ENCODE peak calls at places on chromosomes 5 and 9, in nine cellular contexts. Z, U, H, T, X, L, D, P and J are unnamed samples.

GRCh38 chr5:17976404-17976803 is 342.1 kb downstream of the TAF11L14 start:
- DNase-seq in Z (no peak), U (no peak), H (no peak), T (no peak), X (no peak), L (no peak), D (no peak), P (no peak), J (no peak)

GRCh38 chr9:111897831-111898144 is 1.2 kb downstream of the UGCG start:
- DNase-seq in Z (peak), U (peak), H (no peak), T (peak), X (no peak), L (no peak), D (no peak), P (no peak), J (no peak)

GRCh38 chr5:172765766-172766286 is 5.2 kb downstream of the DUSP1 start:
- DNase-seq in Z (no peak), U (no peak), H (peak), T (no peak), X (peak), L (no peak), D (no peak), P (no peak), J (no peak)

GRCh38 chr5:158272409-158272808 is 413.5 kb upstream of the CLINT1 start:
- DNase-seq in Z (no peak), U (no peak), H (no peak), T (no peak), X (no peak), L (no peak), D (no peak), P (no peak), J (no peak)

GRCh38 chr5:586751-587285 is 25.3 kb upstream of the CEP72 start:
- DNase-seq in Z (no peak), U (no peak), H (peak), T (no peak), X (no peak), L (no peak), D (no peak), P (no peak), J (no peak)

GRCh38 chr5:160441352-160441781 is 19.7 kb downstream of the PTTG1 start:
- DNase-seq in Z (no peak), U (no peak), H (no peak), T (peak), X (no peak), L (no peak), D (no peak), P (no peak), J (no peak)

GRCh38 chr5:73391441-73391871 is 57.1 kb downstream of the FOXD1 start:
- DNase-seq in Z (no peak), U (no peak), H (no peak), T (peak), X (peak), L (no peak), D (no peak), P (no peak), J (no peak)

GRCh38 chr9:120783611-120784047 is 9.6 kb downstream of the FBXW2 start:
- DNase-seq in Z (no peak), U (no peak), H (no peak), T (peak), X (peak), L (no peak), D (no peak), P (no peak), J (no peak)

GRCh38 chr9:3863114-3863528 is 337.3 kb upstream of the RFX3 start:
- DNase-seq in Z (no peak), U (no peak), H (peak), T (peak), X (peak), L (no peak), D (no peak), P (peak), J (no peak)

GRCh38 chr5:68861099-68861498 is 232.7 kb upstream of the SLC30A5 start:
- DNase-seq in Z (no peak), U (no peak), H (no peak), T (no peak), X (no peak), L (no peak), D (no peak), P (no peak), J (no peak)

GRCh38 chr9:105413486-105414068 is 34.3 kb upstream of the FSD1L start:
- DNase-seq in Z (no peak), U (no peak), H (peak), T (peak), X (peak), L (no peak), D (no peak), P (no peak), J (peak)

GRCh38 chr9:114083693-114084092 is 5.6 kb upstream of the AMBP start:
- DNase-seq in Z (no peak), U (no peak), H (no peak), T (no peak), X (no peak), L (no peak), D (no peak), P (no peak), J (peak)

GRCh38 chr9:136438909-136439549 is 616 bp downstream of the INPP5E start:
- DNase-seq in Z (peak), U (peak), H (peak), T (peak), X (no peak), L (peak), D (peak), P (no peak), J (peak)

GRCh38 chr9:93037476-93037971 is 21.0 kb upstream of the SUSD3 start:
- DNase-seq in Z (no peak), U (no peak), H (peak), T (no peak), X (no peak), L (no peak), D (no peak), P (no peak), J (no peak)

GRCh38 chr9:115845648-115846312 is 307.8 kb upstream of the PAPPA start:
- DNase-seq in Z (no peak), U (no peak), H (peak), T (peak), X (peak), L (no peak), D (no peak), P (no peak), J (no peak)

GRCh38 chr9:127931092-127931881 is 710 bp upstream of the PIP5KL1 start:
- DNase-seq in Z (no peak), U (no peak), H (no peak), T (peak), X (peak), L (no peak), D (no peak), P (no peak), J (peak)

GRCh38 chr5:5798041-5798827 is 375.8 kb downstream of the ICE1 start:
- DNase-seq in Z (no peak), U (no peak), H (no peak), T (no peak), X (no peak), L (no peak), D (no peak), P (no peak), J (no peak)

GRCh38 chr9:127754099-127754760 is 19.1 kb upstream of the TOR2A start:
- DNase-seq in Z (no peak), U (no peak), H (no peak), T (peak), X (no peak), L (no peak), D (no peak), P (no peak), J (no peak)

GRCh38 chr9:93084471-93084881 is 11.5 kb upstream of the CARD19 start:
- DNase-seq in Z (no peak), U (no peak), H (no peak), T (no peak), X (no peak), L (no peak), D (no peak), P (no peak), J (no peak)

GRCh38 chr9:37988041-37988440 is 81.0 kb downstream of the SHB start:
- DNase-seq in Z (no peak), U (no peak), H (peak), T (no peak), X (no peak), L (no peak), D (no peak), P (no peak), J (peak)

GRCh38 chr5:16844952-16845351 is 91.1 kb downstream of the MYO10 start:
- DNase-seq in Z (no peak), U (no peak), H (no peak), T (no peak), X (no peak), L (no peak), D (no peak), P (no peak), J (no peak)

GRCh38 chr9:133046900-133047295 is 14.9 kb upstream of the CEL start:
- DNase-seq in Z (no peak), U (no peak), H (no peak), T (no peak), X (no peak), L (no peak), D (no peak), P (no peak), J (no peak)

GRCh38 chr9:124010665-124011321 is 775 bp upstream of the LHX2 start:
- DNase-seq in Z (no peak), U (no peak), H (no peak), T (peak), X (no peak), L (no peak), D (no peak), P (no peak), J (no peak)

GRCh38 chr5:141951341-141951781 is 6.6 kb downstream of the PCDH12 start:
- DNase-seq in Z (no peak), U (peak), H (no peak), T (no peak), X (no peak), L (no peak), D (no peak), P (peak), J (peak)

GRCh38 chr5:36870399-36871040 is 6.0 kb upstream of the NIPBL start:
- DNase-seq in Z (no peak), U (peak), H (no peak), T (peak), X (peak), L (no peak), D (no peak), P (no peak), J (peak)

GRCh38 chr9:135588886-135589595 is 27.5 kb downstream of the PAEP start:
- DNase-seq in Z (no peak), U (no peak), H (no peak), T (no peak), X (no peak), L (no peak), D (no peak), P (no peak), J (no peak)

GRCh38 chr5:95027151-95027721 is 257.7 kb downstream of the MCTP1 start:
- DNase-seq in Z (no peak), U (no peak), H (peak), T (no peak), X (no peak), L (no peak), D (no peak), P (no peak), J (no peak)

GRCh38 chr9:118578467-118578866 is 790.8 kb downstream of the BRINP1 start:
- DNase-seq in Z (no peak), U (no peak), H (no peak), T (peak), X (peak), L (no peak), D (no peak), P (no peak), J (no peak)

GRCh38 chr5:30343707-30344106 is 849.8 kb upstream of the CDH6 start:
- DNase-seq in Z (no peak), U (no peak), H (no peak), T (peak), X (no peak), L (no peak), D (no peak), P (no peak), J (no peak)

GRCh38 chr9:33112099-33112498 is 35.6 kb upstream of the SMU1 start:
- DNase-seq in Z (no peak), U (no peak), H (no peak), T (no peak), X (no peak), L (no peak), D (no peak), P (no peak), J (no peak)

GRCh38 chr5:73365301-73365853 is 83.2 kb downstream of the FOXD1 start:
- DNase-seq in Z (no peak), U (no peak), H (no peak), T (peak), X (peak), L (no peak), D (no peak), P (no peak), J (no peak)

GRCh38 chr5:68898961-68899471 is 194.8 kb upstream of the SLC30A5 start:
- DNase-seq in Z (no peak), U (no peak), H (peak), T (peak), X (peak), L (no peak), D (no peak), P (no peak), J (peak)

GRCh38 chr5:124064956-124065355 is 553.0 kb downstream of the CSNK1G3 start:
- DNase-seq in Z (no peak), U (no peak), H (no peak), T (no peak), X (no peak), L (no peak), D (no peak), P (no peak), J (no peak)

GRCh38 chr9:16197578-16198370 is 644.9 kb downstream of the CCDC171 start:
- DNase-seq in Z (no peak), U (no peak), H (no peak), T (peak), X (peak), L (no peak), D (no peak), P (peak), J (no peak)

GRCh38 chr9:127336708-127337352 is 60.1 kb upstream of the SLC2A8 start:
- DNase-seq in Z (peak), U (no peak), H (peak), T (peak), X (peak), L (no peak), D (no peak), P (peak), J (peak)

GRCh38 chr5:168329302-168329701 is 37.9 kb downstream of the WWC1 start:
- DNase-seq in Z (no peak), U (no peak), H (peak), T (no peak), X (no peak), L (no peak), D (no peak), P (no peak), J (no peak)

GRCh38 chr5:111385970-111386831 is 126.1 kb downstream of the STARD4 start:
- DNase-seq in Z (no peak), U (no peak), H (no peak), T (no peak), X (no peak), L (no peak), D (no peak), P (no peak), J (peak)

GRCh38 chr5:175420383-175420782 is 23.6 kb downstream of the DRD1 start:
- DNase-seq in Z (no peak), U (no peak), H (no peak), T (no peak), X (no peak), L (no peak), D (no peak), P (no peak), J (no peak)

GRCh38 chr9:135908334-135909204 is 1.2 kb upstream of the CAMSAP1 start:
- DNase-seq in Z (no peak), U (no peak), H (no peak), T (no peak), X (no peak), L (no peak), D (no peak), P (no peak), J (no peak)

DNA sequence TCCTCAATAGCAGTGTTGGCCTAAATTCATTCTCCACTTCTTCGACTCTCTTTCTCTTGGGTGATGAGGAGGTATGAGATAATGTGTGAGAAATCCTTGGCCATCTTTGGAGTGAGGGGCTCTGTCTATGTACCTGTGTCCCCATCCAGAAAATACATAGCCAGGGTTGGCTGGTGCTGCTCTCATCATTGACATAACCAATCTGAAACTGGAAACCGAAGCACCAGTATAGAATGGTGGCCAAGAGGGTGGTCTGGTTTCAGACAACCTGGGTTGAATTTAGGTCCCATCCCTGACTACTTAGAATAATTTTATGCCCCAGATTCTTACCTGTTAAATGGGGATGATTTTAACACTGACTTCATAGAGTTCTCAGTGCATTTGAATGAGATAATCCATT is 208.1 kb downstream of the ARHGAP26 start:
- DNase-seq in Z (no peak), U (no peak), H (no peak), T (no peak), X (no peak), L (no peak), D (no peak), P (no peak), J (no peak)
- H3K27ac ChIP-seq in Z (no peak), U (no peak), H (no peak), T (no peak), X (peak), L (peak), D (peak), P (no peak), J (peak)

GRCh38 chr9:108634164-108634563 is 221.6 kb downstream of the ACTL7B start:
- DNase-seq in Z (no peak), U (no peak), H (no peak), T (peak), X (no peak), L (no peak), D (no peak), P (no peak), J (peak)
- H3K4me3 ChIP-seq in Z (no peak), U (no peak), H (no peak), T (no peak), X (no peak), L (no peak), D (no peak), P (no peak), J (no peak)

DNA sequence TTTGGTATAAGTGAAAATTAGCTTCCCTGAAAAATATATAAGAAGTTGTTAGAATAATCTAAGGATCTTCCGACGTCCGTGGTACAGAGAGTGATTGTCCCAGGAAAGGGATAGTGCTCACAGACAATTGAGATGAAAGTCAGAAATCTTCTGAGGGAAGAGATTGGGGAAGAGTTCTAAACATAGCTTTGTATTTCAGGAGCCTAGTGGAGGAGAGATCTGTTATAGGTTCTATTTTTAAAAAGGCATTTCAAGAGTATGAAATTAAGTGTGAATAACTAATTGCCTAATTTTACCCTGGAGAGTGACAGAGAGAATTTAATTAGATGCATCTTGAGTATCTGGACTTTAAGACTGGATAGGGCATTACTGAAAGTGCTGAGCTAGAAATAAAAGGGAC is 164.6 kb downstream of the ESM1 start:
- DNase-seq in Z (no peak), U (no peak), H (no peak), T (no peak), X (no peak), L (no peak), D (no peak), P (no peak), J (no peak)
- H3K27ac ChIP-seq in Z (no peak), U (no peak), H (no peak), T (no peak), X (no peak), L (no peak), D (no peak), P (no peak), J (no peak)

DNA sequence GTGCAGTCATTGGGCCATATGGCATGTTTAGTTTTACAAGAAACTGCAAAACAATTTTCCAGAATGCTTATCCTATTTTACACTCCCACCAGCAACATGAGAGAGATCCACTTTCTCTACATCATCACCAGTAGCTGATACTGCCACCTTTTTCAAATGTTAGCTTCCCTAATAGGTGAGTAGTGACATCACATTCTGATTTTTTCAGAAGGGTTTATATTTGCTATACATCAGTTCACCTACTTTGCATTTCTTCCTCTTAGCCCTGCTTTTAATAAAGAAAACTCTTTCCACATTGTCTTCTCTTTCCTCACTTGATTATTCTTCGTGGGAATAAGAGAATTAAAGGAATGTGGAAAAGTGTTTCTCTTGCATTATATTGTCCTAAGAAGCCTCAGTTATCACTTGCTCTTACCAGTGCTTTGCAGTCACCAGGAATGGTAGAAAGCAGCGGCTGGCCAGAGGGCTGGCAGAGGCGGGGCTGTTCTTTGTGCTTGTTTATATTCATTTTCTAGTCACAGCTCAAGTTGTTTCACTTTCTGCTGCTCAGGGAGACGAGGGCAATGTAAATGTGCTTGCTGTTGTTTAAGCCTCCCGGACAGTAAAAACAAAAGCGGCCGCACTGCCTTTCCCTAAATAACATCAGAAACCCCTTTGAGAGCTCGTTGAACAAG is 164.8 kb downstream of the HSD17B3 start:
- DNase-seq in Z (peak), U (peak), H (peak), T (peak), X (peak), L (no peak), D (no peak), P (no peak), J (peak)
- H3K4me3 ChIP-seq in Z (peak), U (peak), H (no peak), T (peak), X (peak), L (no peak), D (no peak), P (peak), J (no peak)

GRCh38 chr9:470795-471194 is 256.1 kb downstream of the DOCK8 start:
- DNase-seq in Z (no peak), U (peak), H (peak), T (no peak), X (no peak), L (no peak), D (no peak), P (no peak), J (no peak)

GRCh38 chr9:470041-470781 is 255.5 kb downstream of the DOCK8 start:
- DNase-seq in Z (peak), U (peak), H (peak), T (peak), X (peak), L (peak), D (peak), P (peak), J (peak)

GRCh38 chr9:466749-467148 is 252.1 kb downstream of the DOCK8 start:
- DNase-seq in Z (no peak), U (no peak), H (no peak), T (no peak), X (no peak), L (no peak), D (no peak), P (no peak), J (no peak)

GRCh38 chr9:469672-470040 is 255.0 kb downstream of the DOCK8 start:
- DNase-seq in Z (peak), U (peak), H (peak), T (no peak), X (no peak), L (no peak), D (no peak), P (peak), J (no peak)

DNA sequence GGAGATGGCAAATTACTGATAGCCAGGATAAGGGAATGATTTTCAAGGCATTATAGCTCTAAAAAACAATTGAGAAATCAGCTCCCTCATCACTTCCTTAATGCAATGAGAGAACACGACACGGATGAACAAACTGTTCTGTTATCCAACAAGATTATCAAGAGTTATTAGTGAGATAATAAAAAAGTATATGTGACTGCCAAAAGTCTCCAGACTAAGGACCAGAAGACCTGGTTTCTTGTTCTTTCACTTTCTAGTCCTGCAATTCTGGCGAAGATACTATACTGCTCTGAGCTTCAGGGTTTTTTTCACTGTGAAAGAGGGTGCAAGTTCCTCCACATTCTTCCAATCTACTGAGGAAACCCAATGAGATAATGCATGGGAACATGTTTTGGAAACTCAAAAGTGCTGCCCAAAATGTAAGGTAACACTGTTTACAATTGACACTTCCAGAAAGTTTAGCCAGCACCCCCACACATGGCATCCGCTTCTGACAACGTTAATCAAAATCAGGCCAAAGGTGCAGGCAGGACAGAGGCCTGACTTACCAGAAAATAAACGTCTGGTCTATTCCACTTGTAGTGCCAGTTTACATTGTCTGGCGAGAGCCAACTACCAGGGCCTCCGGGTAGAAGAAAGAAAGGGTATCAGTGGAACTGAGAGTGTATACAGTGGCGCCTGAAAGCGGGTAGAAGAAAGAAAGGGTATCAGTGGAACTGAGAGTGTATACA is 254.3 kb downstream of the DOCK8 start:
- DNase-seq in Z (no peak), U (peak), H (no peak), T (no peak), X (no peak), L (no peak), D (no peak), P (peak), J (no peak)
- H3K27ac ChIP-seq in Z (peak), U (peak), H (no peak), T (no peak), X (no peak), L (no peak), D (peak), P (no peak), J (peak)